ENCODE peak calls at places on chromosomes 3 and 15, in nine cellular contexts. S is NCI-H1105 treated with DMSO at 0.1 percent for 48 hours, I is NCI-H82, Q is GM19239, D is SW480, Y is HEK293T, M is NB4, C is A172, B is coronary artery. A is an unnamed sample.

GRCh38 chr15:83036253-83036652 is 24.8 kb upstream of the C15orf40 start:
- DNase-seq in S (no peak), I (no peak), Q (no peak), D (no peak), Y (no peak), M (no peak), C (no peak), B (no peak), A (no peak)

GRCh38 chr3:32018723-32019564 is 37.4 kb downstream of the ZNF860 start:
- DNase-seq in S (peak; percentile 32), I (peak; percentile 56), Q (no peak), D (peak; percentile 67), Y (peak; percentile 60), M (peak; percentile 58), C (peak; percentile 70), B (no peak), A (peak; percentile 36)

GRCh38 chr15:64264511-64264910 is 91.5 kb downstream of the CSNK1G1 start:
- DNase-seq in S (no peak), I (no peak), Q (no peak), D (no peak), Y (no peak), M (no peak), C (no peak), B (no peak), A (no peak)

GRCh38 chr15:39625856-39626255 is 45.0 kb downstream of the THBS1 start:
- DNase-seq in S (no peak), I (no peak), Q (no peak), D (no peak), Y (no peak), M (no peak), C (peak; percentile 19), B (no peak), A (no peak)

GRCh38 chr3:186411994-186412393 is 50.0 kb upstream of the DGKG start:
- DNase-seq in S (no peak), I (no peak), Q (no peak), D (no peak), Y (no peak), M (no peak), C (peak; percentile 36), B (no peak), A (no peak)

GRCh38 chr3:49158108-49158709 is 7.9 kb downstream of the CCDC71 start:
- DNase-seq in S (peak; percentile 13), I (peak; percentile 50), Q (no peak), D (peak; percentile 58), Y (no peak), M (peak; percentile 67), C (peak; percentile 26), B (no peak), A (no peak)

GRCh38 chr15:66729339-66729951 is 27.4 kb downstream of the SMAD6 start:
- DNase-seq in S (no peak), I (no peak), Q (no peak), D (no peak), Y (no peak), M (no peak), C (peak; percentile 45), B (no peak), A (no peak)

GRCh38 chr3:140219161-140219745 is 284.3 kb downstream of the CLSTN2 start:
- DNase-seq in S (no peak), I (peak; percentile 54), Q (no peak), D (peak; percentile 75), Y (no peak), M (no peak), C (peak; percentile 35), B (no peak), A (no peak)

GRCh38 chr3:146803746-146804145 is 198.6 kb upstream of the PLSCR5 start:
- DNase-seq in S (no peak), I (peak; percentile 94), Q (no peak), D (no peak), Y (no peak), M (no peak), C (peak; percentile 66), B (no peak), A (no peak)

GRCh38 chr3:20340324-20340928 is 154.4 kb upstream of the SGO1 start:
- DNase-seq in S (peak; percentile 36), I (peak; percentile 79), Q (peak; percentile 41), D (peak; percentile 68), Y (peak; percentile 63), M (peak; percentile 70), C (peak; percentile 84), B (no peak), A (peak; percentile 52)

GRCh38 chr15:53962646-53963561 is 15.3 kb upstream of the UNC13C start:
- DNase-seq in S (peak; percentile 33), I (peak; percentile 68), Q (no peak), D (peak; percentile 20), Y (peak; percentile 10), M (peak; percentile 39), C (no peak), B (no peak), A (no peak)

GRCh38 chr3:100317928-100318327 is 16.6 kb upstream of the NIT2 start:
- DNase-seq in S (no peak), I (no peak), Q (no peak), D (no peak), Y (no peak), M (no peak), C (no peak), B (no peak), A (no peak)

GRCh38 chr15:43939070-43939469 is 112.3 kb downstream of the WDR76 start:
- DNase-seq in S (no peak), I (peak; percentile 46), Q (no peak), D (peak; percentile 11), Y (peak; percentile 23), M (peak; percentile 10), C (peak; percentile 15), B (no peak), A (no peak)

GRCh38 chr3:172224560-172225214 is 185.3 kb downstream of the FNDC3B start:
- DNase-seq in S (peak; percentile 98), I (no peak), Q (no peak), D (no peak), Y (peak; percentile 32), M (no peak), C (no peak), B (no peak), A (no peak)

GRCh38 chr15:72342385-72342784 is 22.4 kb upstream of the CELF6 start:
- DNase-seq in S (peak; percentile 19), I (peak; percentile 74), Q (no peak), D (no peak), Y (peak; percentile 31), M (peak; percentile 58), C (peak; percentile 16), B (no peak), A (no peak)

GRCh38 chr15:28099555-28100140 is 533 bp upstream of the OCA2 start:
- DNase-seq in S (no peak), I (no peak), Q (no peak), D (no peak), Y (no peak), M (no peak), C (no peak), B (peak; percentile 77), A (no peak)

GRCh38 chr3:185250653-185251052 is 3.2 kb downstream of the EHHADH start:
- DNase-seq in S (no peak), I (no peak), Q (no peak), D (no peak), Y (no peak), M (no peak), C (no peak), B (no peak), A (no peak)

GRCh38 chr3:11251807-11252176 is 20.4 kb upstream of the ATG7 start:
- DNase-seq in S (no peak), I (no peak), Q (no peak), D (no peak), Y (no peak), M (no peak), C (no peak), B (no peak), A (no peak)

GRCh38 chr15:54208786-54209185 is 230.5 kb downstream of the UNC13C start:
- DNase-seq in S (no peak), I (no peak), Q (no peak), D (no peak), Y (no peak), M (peak; percentile 16), C (no peak), B (no peak), A (no peak)

GRCh38 chr15:87167706-87168105 is 1088.0 kb downstream of the AGBL1 start:
- DNase-seq in S (no peak), I (no peak), Q (no peak), D (no peak), Y (no peak), M (no peak), C (no peak), B (no peak), A (no peak)

GRCh38 chr3:36362216-36362615 is 18.1 kb upstream of the STAC start:
- DNase-seq in S (no peak), I (no peak), Q (no peak), D (no peak), Y (no peak), M (no peak), C (peak; percentile 21), B (no peak), A (no peak)

GRCh38 chr3:89246326-89246725 is 138.9 kb downstream of the EPHA3 start:
- DNase-seq in S (no peak), I (peak; percentile 63), Q (no peak), D (no peak), Y (no peak), M (peak; percentile 4), C (no peak), B (no peak), A (no peak)

GRCh38 chr3:149819432-149819831 is 6.4 kb downstream of the RNF13 start:
- DNase-seq in S (no peak), I (no peak), Q (no peak), D (no peak), Y (no peak), M (no peak), C (no peak), B (no peak), A (no peak)

GRCh38 chr15:83379574-83379973 is 67.6 kb upstream of the SH3GL3 start:
- DNase-seq in S (no peak), I (no peak), Q (no peak), D (peak; percentile 70), Y (no peak), M (no peak), C (peak; percentile 93), B (no peak), A (no peak)

GRCh38 chr3:112233083-112233482 is 60.9 kb downstream of the SLC9C1 start:
- DNase-seq in S (no peak), I (no peak), Q (no peak), D (no peak), Y (no peak), M (no peak), C (no peak), B (no peak), A (no peak)

GRCh38 chr15:39756806-39757522 is 25.7 kb downstream of the FSIP1 start:
- DNase-seq in S (peak; percentile 28), I (peak; percentile 79), Q (no peak), D (peak; percentile 56), Y (peak; percentile 7), M (peak; percentile 63), C (peak; percentile 30), B (no peak), A (peak; percentile 62)

GRCh38 chr3:119783883-119784282 is 2.0 kb downstream of the NR1I2 start:
- DNase-seq in S (no peak), I (no peak), Q (no peak), D (no peak), Y (no peak), M (peak; percentile 92), C (no peak), B (no peak), A (no peak)

GRCh38 chr15:48861813-48862431 is 16.0 kb upstream of the EID1 start:
- DNase-seq in S (peak; percentile 62), I (peak; percentile 84), Q (peak; percentile 44), D (peak; percentile 65), Y (peak; percentile 45), M (peak; percentile 79), C (peak; percentile 74), B (no peak), A (peak; percentile 51)

GRCh38 chr3:37161351-37161750 is 13.0 kb downstream of the LRRFIP2 start:
- DNase-seq in S (no peak), I (no peak), Q (no peak), D (no peak), Y (no peak), M (no peak), C (no peak), B (no peak), A (no peak)

GRCh38 chr15:92393287-92393993 is at the start of gene ST8SIA2:
- DNase-seq in S (peak; percentile 25), I (peak; percentile 78), Q (no peak), D (no peak), Y (peak; percentile 71), M (no peak), C (no peak), B (no peak), A (no peak)

GRCh38 chr15:74958908-74959642 is 2.5 kb upstream of the RPP25 start:
- DNase-seq in S (no peak), I (peak; percentile 65), Q (no peak), D (no peak), Y (no peak), M (no peak), C (no peak), B (no peak), A (no peak)